ENCODE peak calls at places on chromosomes 6 and 20, in six cellular contexts. N, Y, O, Q, D and B are unnamed samples.

GRCh38 chr6:127439718-127440117 is 19.5 kb downstream of the KIAA0408 start:
- DNase-seq in D (no peak), Y (no peak), N (no peak), Q (no peak), O (no peak), B (no peak)

GRCh38 chr20:3706774-3707507 is 5.5 kb downstream of the SIGLEC1 start:
- DNase-seq in D (no peak), N (no peak), Y (no peak), O (peak; percentile 89), Q (peak; percentile 12), B (no peak)

GRCh38 chr20:40763646-40764295 is 74.7 kb upstream of the MAFB start:
- DNase-seq in N (no peak), Q (no peak), D (no peak), Y (no peak), O (peak; percentile 93), B (no peak)

GRCh38 chr6:87714093-87714809 is 12.2 kb upstream of the AKIRIN2 start:
- DNase-seq in O (no peak), Y (no peak), D (no peak), Q (peak; percentile 88), N (no peak), B (peak; percentile 97)

GRCh38 chr6:53862517-53863457 is 68.0 kb downstream of the LRRC1 start:
- DNase-seq in O (no peak), N (no peak), D (no peak), Y (no peak), Q (peak; percentile 93), B (peak; percentile 32)

GRCh38 chr6:16362819-16363589 is 124.6 kb downstream of the GMPR start:
- DNase-seq in Q (no peak), D (no peak), Y (no peak), N (no peak), O (no peak), B (no peak)

GRCh38 chr6:108847738-108848115 is 495 bp upstream of the ARMC2 start:
- DNase-seq in Y (no peak), N (no peak), D (no peak), Q (no peak), O (no peak), B (no peak)

GRCh38 chr6:163761491-163761890 is 347.0 kb downstream of the QKI start:
- DNase-seq in N (no peak), D (no peak), Q (peak; percentile 39), Y (no peak), O (no peak), B (no peak)

GRCh38 chr6:4994741-4995140 is 9.1 kb downstream of the RPP40 start:
- DNase-seq in D (no peak), O (no peak), N (no peak), Q (no peak), Y (no peak), B (no peak)

GRCh38 chr6:37860226-37860839 is 40.8 kb downstream of the ZFAND3 start:
- DNase-seq in Q (peak; percentile 65), O (no peak), D (no peak), Y (peak; percentile 34), N (peak; percentile 42), B (no peak)

GRCh38 chr20:45111799-45112471 is 3.0 kb downstream of the WFDC5 start:
- DNase-seq in Q (no peak), N (peak; percentile 66), Y (no peak), O (no peak), D (no peak), B (no peak)

GRCh38 chr20:25083773-25084615 is 2.1 kb upstream of the VSX1 start:
- DNase-seq in N (peak; percentile 76), D (no peak), Q (no peak), Y (no peak), O (peak; percentile 54), B (no peak)

GRCh38 chr20:19860742-19861141 is 102.7 kb downstream of the RIN2 start:
- DNase-seq in D (no peak), N (no peak), Q (no peak), O (no peak), Y (no peak), B (no peak)

GRCh38 chr6:169454872-169455204 is 201.2 kb upstream of the THBS2 start:
- DNase-seq in N (no peak), Y (no peak), D (no peak), O (no peak), Q (no peak), B (no peak)

GRCh38 chr6:31079656-31080261 is 32.6 kb downstream of the C6orf15 start:
- DNase-seq in Y (peak; percentile 63), N (peak; percentile 86), D (no peak), O (peak; percentile 76), Q (peak; percentile 61), B (peak; percentile 49)

GRCh38 chr20:23287366-23288190 is 63.0 kb upstream of the NXT1 start:
- DNase-seq in D (no peak), N (no peak), Q (no peak), Y (no peak), O (peak; percentile 40), B (no peak)

GRCh38 chr20:2151805-2152727 is 50.4 kb downstream of the STK35 start:
- DNase-seq in Y (no peak), Q (peak; percentile 64), D (no peak), O (no peak), N (no peak), B (peak; percentile 64)

GRCh38 chr20:51565741-51566140 is 23.2 kb upstream of the NFATC2 start:
- DNase-seq in D (no peak), Q (peak; percentile 32), O (no peak), N (no peak), Y (no peak), B (no peak)

GRCh38 chr6:46437671-46438221 is 53.5 kb downstream of the RCAN2 start:
- DNase-seq in O (no peak), D (no peak), N (no peak), Y (peak; percentile 23), Q (peak; percentile 33), B (no peak)

GRCh38 chr20:2799271-2799670 is 1.2 kb downstream of the CPXM1 start:
- DNase-seq in O (no peak), Y (no peak), Q (no peak), D (no peak), N (peak; percentile 29), B (no peak)

GRCh38 chr20:18672826-18673225 is 85.0 kb downstream of the DTD1 start:
- DNase-seq in O (no peak), D (no peak), N (no peak), Y (no peak), Q (no peak), B (no peak)

GRCh38 chr6:56724455-56724854 is 81.8 kb upstream of the DST start:
- DNase-seq in N (no peak), Q (peak; percentile 76), D (no peak), Y (no peak), O (no peak), B (no peak)

GRCh38 chr6:15473741-15474161 is 189.1 kb downstream of the DTNBP1 start:
- DNase-seq in Y (peak; percentile 60), O (no peak), N (no peak), D (no peak), Q (peak; percentile 88), B (peak; percentile 64)

GRCh38 chr6:54193560-54193959 is 82.3 kb downstream of the MLIP start:
- DNase-seq in Y (no peak), Q (no peak), O (no peak), N (no peak), D (no peak), B (no peak)

GRCh38 chr6:106671651-106672050 is 42.3 kb downstream of the QRSL1 start:
- DNase-seq in Y (no peak), D (no peak), O (no peak), Q (no peak), N (no peak), B (no peak)

GRCh38 chr6:106667022-106667402 is 37.6 kb downstream of the QRSL1 start:
- DNase-seq in Q (no peak), N (no peak), O (no peak), D (no peak), Y (no peak), B (no peak)

GRCh38 chr6:106662458-106662857 is 33.1 kb downstream of the QRSL1 start:
- DNase-seq in D (no peak), Q (no peak), O (no peak), Y (no peak), N (no peak), B (no peak)

GRCh38 chr6:106670236-106670635 is 40.9 kb downstream of the QRSL1 start:
- DNase-seq in D (no peak), O (no peak), Q (no peak), Y (no peak), N (no peak), B (no peak)

GRCh38 chr6:106666290-106667021 is 37.1 kb downstream of the QRSL1 start:
- DNase-seq in Y (no peak), N (peak; percentile 1), Q (no peak), D (no peak), O (no peak), B (no peak)
- H3K4me3 ChIP-seq in Y (no peak overlapping the region), N (no peak overlapping the region), Q (no peak overlapping the region), D (no peak overlapping the region), O (no peak overlapping the region), B (no peak overlapping the region)

GRCh38 chr20:8661229-8662023 is 407.5 kb upstream of the PLCB4 start:
- DNase-seq in Q (no peak), Y (no peak), N (peak; percentile 12), D (no peak), O (no peak), B (no peak)
- TF ChIP-seq CTCF in Q (no peak), Y (no peak), N (no peak), D (no peak), O (no peak), B (no peak)

DNA sequence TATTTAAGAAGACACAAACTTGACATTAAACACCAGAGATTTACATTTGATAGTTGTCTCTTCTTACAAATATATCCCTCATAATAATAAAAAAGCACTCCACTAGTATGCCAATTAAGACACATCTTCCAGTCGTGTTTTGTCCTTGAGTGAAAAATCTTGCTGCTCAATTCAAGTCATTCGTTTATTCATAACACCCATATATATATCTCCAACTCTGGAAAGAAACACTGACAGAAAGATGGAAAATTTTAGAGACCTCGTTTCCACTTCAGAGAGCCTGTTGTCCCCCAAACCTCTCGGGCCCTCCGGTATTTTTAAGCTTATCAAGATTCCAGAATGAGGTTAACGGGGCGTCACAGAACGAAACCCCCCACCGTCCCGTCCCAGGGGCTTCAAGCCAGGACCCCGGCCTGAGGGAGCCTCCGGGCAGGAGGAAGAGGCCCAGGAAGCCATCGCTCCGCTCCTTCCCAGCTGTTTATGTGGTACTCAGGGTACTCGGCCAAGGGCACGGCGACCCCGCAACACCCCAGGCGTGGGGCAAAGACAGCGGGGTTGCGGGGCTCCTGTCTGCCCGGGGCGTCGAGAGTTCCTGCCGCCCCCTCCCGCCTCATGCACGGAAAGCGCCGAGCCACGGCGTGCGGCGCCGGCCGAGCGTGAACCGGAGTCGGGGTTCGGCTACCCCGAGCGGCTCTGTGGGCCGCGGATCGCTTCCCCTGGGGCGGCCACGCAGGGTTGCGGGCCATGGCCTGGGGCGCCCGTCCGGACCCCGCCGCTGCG is 635 bp upstream of the SNX9 start:
- DNase-seq in N (peak; percentile 52), Q (no peak), D (no peak), Y (peak; percentile 27), O (peak; percentile 71), B (no peak)
- H3K27ac ChIP-seq in N (no peak overlapping the region), Q (peak overlapping the region; percentile 80), D (peak overlapping the region; percentile 88), Y (peak overlapping the region; percentile 98), O (peak overlapping the region; percentile 100), B (peak overlapping the region; percentile 40)

DNA sequence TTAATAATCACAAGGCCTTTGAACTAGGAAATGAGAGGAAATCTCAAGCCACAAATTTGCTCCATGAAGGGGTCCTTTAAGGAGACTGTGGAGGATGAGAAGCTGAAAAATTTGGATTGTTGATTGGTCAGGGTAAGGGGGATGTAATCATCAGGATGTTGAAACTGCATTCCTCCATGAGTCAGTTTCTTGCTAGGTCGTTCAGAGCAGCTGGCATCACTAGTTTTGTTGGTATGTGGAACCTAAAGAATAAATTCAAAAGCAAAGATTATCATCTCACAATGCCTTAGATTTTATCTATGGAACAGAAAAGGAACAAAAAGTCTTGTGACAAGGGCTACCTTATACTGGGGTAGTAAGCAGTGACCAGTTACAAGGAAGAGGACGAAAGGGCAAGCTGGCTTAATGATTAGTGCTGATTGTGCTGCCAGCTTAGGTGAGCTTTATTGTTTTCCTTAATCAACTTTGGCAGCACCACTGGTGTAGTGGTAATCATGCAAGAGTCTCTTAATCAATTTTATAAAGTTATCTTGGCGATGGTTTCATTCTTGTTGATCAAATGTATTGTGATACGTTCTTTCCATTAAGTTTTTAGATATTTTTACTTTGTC is 36.6 kb downstream of the CRISP2 start:
- DNase-seq in N (no peak), O (no peak), D (no peak), Y (no peak), Q (peak; percentile 51), B (peak; percentile 33)
- H3K4me3 ChIP-seq in N (no peak overlapping the region), O (no peak overlapping the region), D (no peak overlapping the region), Y (no peak overlapping the region), Q (no peak overlapping the region), B (no peak overlapping the region)